ENCODE peak calls at places on chromosomes 13 and 19, in ten cellular contexts. One of them, this sample, is unnamed.

GRCh38 chr19:57888107-57888493 is 737 bp downstream of the ZNF814 start:
- DNase-seq in keratinocyte: no peak
- DNase-seq in body of pancreas: no peak
- DNase-seq in H1: no peak
- DNase-seq in cardiac muscle cell: no peak
- DNase-seq in tibial nerve: no peak
- DNase-seq in ovary: no peak
- DNase-seq in GM23338: peak
- DNase-seq in adrenal gland: no peak
- DNase-seq in CD4-positive, CD25-positive, alpha-beta regulatory T cell: no peak
- DNase-seq in this sample: no peak

GRCh38 chr19:45995715-45996385 is 583 bp downstream of the CCDC61 start:
- DNase-seq in H1: no peak
- DNase-seq in tibial nerve: no peak
- DNase-seq in body of pancreas: no peak
- DNase-seq in GM23338: no peak
- DNase-seq in cardiac muscle cell: peak
- DNase-seq in CD4-positive, CD25-positive, alpha-beta regulatory T cell: no peak
- DNase-seq in ovary: no peak
- DNase-seq in adrenal gland: no peak
- DNase-seq in keratinocyte: no peak
- DNase-seq in this sample: no peak

GRCh38 chr19:14337510-14337909 is 43.7 kb upstream of the ADGRE5 start:
- DNase-seq in cardiac muscle cell: peak
- DNase-seq in adrenal gland: no peak
- DNase-seq in tibial nerve: no peak
- DNase-seq in GM23338: peak
- DNase-seq in CD4-positive, CD25-positive, alpha-beta regulatory T cell: peak
- DNase-seq in body of pancreas: no peak
- DNase-seq in ovary: no peak
- DNase-seq in keratinocyte: no peak
- DNase-seq in H1: no peak
- DNase-seq in this sample: no peak

GRCh38 chr13:45047394-45048328 is 58.3 kb downstream of the GPALPP1 start:
- DNase-seq in body of pancreas: peak
- DNase-seq in CD4-positive, CD25-positive, alpha-beta regulatory T cell: peak
- DNase-seq in ovary: peak
- DNase-seq in GM23338: peak
- DNase-seq in cardiac muscle cell: peak
- DNase-seq in keratinocyte: peak
- DNase-seq in adrenal gland: peak
- DNase-seq in tibial nerve: peak
- DNase-seq in H1: peak
- DNase-seq in this sample: peak

GRCh38 chr13:30413842-30414241 is 8.5 kb upstream of the UBE2L5 start:
- DNase-seq in adrenal gland: no peak
- DNase-seq in keratinocyte: no peak
- DNase-seq in ovary: no peak
- DNase-seq in CD4-positive, CD25-positive, alpha-beta regulatory T cell: no peak
- DNase-seq in H1: no peak
- DNase-seq in tibial nerve: no peak
- DNase-seq in cardiac muscle cell: no peak
- DNase-seq in body of pancreas: no peak
- DNase-seq in GM23338: no peak
- DNase-seq in this sample: no peak

GRCh38 chr13:98890186-98890585 is 87.7 kb downstream of the DOCK9 start:
- DNase-seq in CD4-positive, CD25-positive, alpha-beta regulatory T cell: no peak
- DNase-seq in tibial nerve: peak
- DNase-seq in H1: no peak
- DNase-seq in cardiac muscle cell: peak
- DNase-seq in ovary: no peak
- DNase-seq in adrenal gland: no peak
- DNase-seq in keratinocyte: peak
- DNase-seq in GM23338: no peak
- DNase-seq in body of pancreas: no peak
- DNase-seq in this sample: peak

GRCh38 chr13:27012482-27013197 is 159.0 kb downstream of the USP12 start:
- DNase-seq in cardiac muscle cell: peak
- DNase-seq in GM23338: no peak
- DNase-seq in CD4-positive, CD25-positive, alpha-beta regulatory T cell: no peak
- DNase-seq in H1: no peak
- DNase-seq in keratinocyte: peak
- DNase-seq in ovary: no peak
- DNase-seq in body of pancreas: no peak
- DNase-seq in adrenal gland: no peak
- DNase-seq in tibial nerve: no peak
- DNase-seq in this sample: peak

GRCh38 chr19:1882089-1882785 is 3.1 kb downstream of the ABHD17A start:
- DNase-seq in adrenal gland: no peak
- DNase-seq in cardiac muscle cell: no peak
- DNase-seq in H1: no peak
- DNase-seq in ovary: no peak
- DNase-seq in body of pancreas: no peak
- DNase-seq in keratinocyte: no peak
- DNase-seq in GM23338: no peak
- DNase-seq in tibial nerve: no peak
- DNase-seq in CD4-positive, CD25-positive, alpha-beta regulatory T cell: peak
- DNase-seq in this sample: no peak

GRCh38 chr13:51844862-51845573 is at the start of gene TMEM272:
- DNase-seq in adrenal gland: peak
- DNase-seq in cardiac muscle cell: peak
- DNase-seq in H1: no peak
- DNase-seq in tibial nerve: no peak
- DNase-seq in body of pancreas: peak
- DNase-seq in GM23338: peak
- DNase-seq in CD4-positive, CD25-positive, alpha-beta regulatory T cell: peak
- DNase-seq in ovary: peak
- DNase-seq in keratinocyte: no peak
- DNase-seq in this sample: peak

GRCh38 chr13:44389856-44390255 is 16.2 kb downstream of the SERP2 start:
- DNase-seq in ovary: no peak
- DNase-seq in adrenal gland: no peak
- DNase-seq in tibial nerve: no peak
- DNase-seq in CD4-positive, CD25-positive, alpha-beta regulatory T cell: no peak
- DNase-seq in keratinocyte: no peak
- DNase-seq in body of pancreas: no peak
- DNase-seq in H1: no peak
- DNase-seq in cardiac muscle cell: no peak
- DNase-seq in GM23338: no peak
- DNase-seq in this sample: no peak

GRCh38 chr19:3979674-3980352 is 5.5 kb downstream of the EEF2 start:
- DNase-seq in keratinocyte: peak
- DNase-seq in body of pancreas: no peak
- DNase-seq in H1: no peak
- DNase-seq in adrenal gland: no peak
- DNase-seq in cardiac muscle cell: no peak
- DNase-seq in tibial nerve: no peak
- DNase-seq in ovary: peak
- DNase-seq in GM23338: no peak
- DNase-seq in CD4-positive, CD25-positive, alpha-beta regulatory T cell: no peak
- DNase-seq in this sample: no peak
- H3K4me3 ChIP-seq in keratinocyte: no peak
- H3K4me3 ChIP-seq in body of pancreas: no peak
- H3K4me3 ChIP-seq in H1: no peak
- H3K4me3 ChIP-seq in adrenal gland: no peak
- H3K4me3 ChIP-seq in cardiac muscle cell: no peak
- H3K4me3 ChIP-seq in tibial nerve: no peak
- H3K4me3 ChIP-seq in ovary: no peak
- H3K4me3 ChIP-seq in GM23338: no peak
- H3K4me3 ChIP-seq in CD4-positive, CD25-positive, alpha-beta regulatory T cell: no peak
- H3K4me3 ChIP-seq in this sample: no peak

DNA sequence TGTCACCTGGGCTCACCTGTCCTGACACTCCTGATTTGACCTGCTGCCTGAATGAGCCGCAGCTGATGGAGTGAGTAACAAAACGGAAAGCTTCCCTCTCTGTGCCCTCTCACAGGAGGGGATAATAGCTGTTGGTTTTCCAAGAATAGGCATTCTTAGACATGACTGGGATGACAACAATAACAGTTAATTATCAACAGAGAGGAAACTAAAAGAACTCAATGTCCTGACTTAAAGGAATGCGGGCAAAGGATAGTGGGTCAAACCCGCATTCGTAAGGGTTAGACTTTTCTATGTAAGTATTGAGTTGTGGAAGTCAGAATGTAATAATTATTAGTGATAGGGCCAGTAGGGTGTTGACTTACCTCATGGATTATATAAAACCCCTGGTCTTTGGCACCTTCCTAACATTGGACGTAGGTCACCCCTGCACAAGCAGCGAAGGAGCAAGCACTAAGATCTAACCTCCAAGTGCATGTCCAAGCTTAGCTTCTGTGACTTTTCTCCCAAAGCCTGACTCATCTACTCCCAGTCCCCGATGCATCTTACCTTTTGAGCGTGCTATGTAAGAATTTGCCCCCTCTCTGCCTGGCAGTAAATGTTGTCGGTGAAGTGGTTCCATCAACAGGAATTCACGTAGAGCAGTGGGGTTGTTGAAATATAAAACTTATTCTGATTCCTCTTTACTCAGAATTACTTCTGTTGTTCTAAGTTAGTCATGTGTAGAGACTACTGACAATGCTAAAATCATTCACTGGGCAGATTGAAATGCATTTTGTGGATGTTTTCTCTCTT is 442.3 kb downstream of the FGF9 start:
- DNase-seq in keratinocyte: no peak
- DNase-seq in ovary: no peak
- DNase-seq in H1: no peak
- DNase-seq in CD4-positive, CD25-positive, alpha-beta regulatory T cell: no peak
- DNase-seq in adrenal gland: no peak
- DNase-seq in cardiac muscle cell: no peak
- DNase-seq in GM23338: no peak
- DNase-seq in tibial nerve: no peak
- DNase-seq in body of pancreas: no peak
- DNase-seq in this sample: no peak
- H3K4me3 ChIP-seq in keratinocyte: no peak
- H3K4me3 ChIP-seq in ovary: no peak
- H3K4me3 ChIP-seq in H1: no peak
- H3K4me3 ChIP-seq in CD4-positive, CD25-positive, alpha-beta regulatory T cell: no peak
- H3K4me3 ChIP-seq in adrenal gland: no peak
- H3K4me3 ChIP-seq in cardiac muscle cell: no peak
- H3K4me3 ChIP-seq in GM23338: no peak
- H3K4me3 ChIP-seq in tibial nerve: no peak
- H3K4me3 ChIP-seq in body of pancreas: no peak
- H3K4me3 ChIP-seq in this sample: no peak

DNA sequence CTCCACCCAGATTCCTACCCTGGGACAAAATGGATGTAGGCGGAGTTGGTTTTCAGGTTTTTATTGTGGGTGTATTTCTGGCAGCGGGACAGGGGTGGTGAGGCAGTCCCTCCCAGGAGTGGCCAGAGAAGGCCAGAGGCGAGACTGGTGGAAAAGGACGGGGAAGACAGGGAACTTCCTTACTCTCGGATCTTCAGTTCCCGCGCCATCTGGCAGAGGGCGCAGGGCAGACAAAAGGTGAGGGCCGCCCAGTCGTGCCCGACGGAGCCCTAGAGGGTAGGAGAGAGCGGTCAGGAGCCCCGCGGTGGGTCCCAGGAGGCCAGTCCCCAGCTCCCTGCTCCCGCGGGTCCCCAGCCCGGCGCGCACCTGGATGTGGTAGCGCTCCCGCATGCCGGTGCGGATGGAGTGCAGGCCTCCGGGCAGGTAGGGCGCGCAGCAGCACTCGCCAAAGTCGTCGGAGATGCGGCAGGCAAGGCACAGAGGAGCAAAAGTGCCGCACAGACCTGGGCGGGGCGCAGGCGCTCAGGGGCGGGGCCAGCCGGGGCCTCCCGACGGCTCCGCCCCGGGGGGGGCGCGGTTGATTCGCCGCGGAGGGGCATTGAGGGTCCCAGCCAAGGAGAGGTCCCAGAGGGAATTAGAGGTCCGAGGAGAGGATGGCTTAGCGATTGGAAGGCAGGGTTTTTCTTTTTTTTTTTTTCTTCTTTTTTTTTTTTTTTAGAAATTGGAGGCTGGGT is 3.0 kb downstream of the CNFN start:
- DNase-seq in ovary: no peak
- DNase-seq in cardiac muscle cell: peak
- DNase-seq in GM23338: peak
- DNase-seq in H1: no peak
- DNase-seq in body of pancreas: peak
- DNase-seq in tibial nerve: peak
- DNase-seq in adrenal gland: peak
- DNase-seq in keratinocyte: no peak
- DNase-seq in CD4-positive, CD25-positive, alpha-beta regulatory T cell: peak
- DNase-seq in this sample: peak
- H3K4me3 ChIP-seq in ovary: peak
- H3K4me3 ChIP-seq in cardiac muscle cell: peak
- H3K4me3 ChIP-seq in GM23338: peak
- H3K4me3 ChIP-seq in H1: peak
- H3K4me3 ChIP-seq in body of pancreas: no peak
- H3K4me3 ChIP-seq in tibial nerve: peak
- H3K4me3 ChIP-seq in adrenal gland: peak
- H3K4me3 ChIP-seq in keratinocyte: peak
- H3K4me3 ChIP-seq in CD4-positive, CD25-positive, alpha-beta regulatory T cell: no peak
- H3K4me3 ChIP-seq in this sample: peak

GRCh38 chr19:33659835-33660234 is 38.1 kb downstream of the CHST8 start:
- DNase-seq in ovary: no peak
- DNase-seq in body of pancreas: no peak
- DNase-seq in cardiac muscle cell: no peak
- DNase-seq in keratinocyte: no peak
- DNase-seq in CD4-positive, CD25-positive, alpha-beta regulatory T cell: no peak
- DNase-seq in adrenal gland: no peak
- DNase-seq in tibial nerve: no peak
- DNase-seq in GM23338: no peak
- DNase-seq in H1: no peak
- DNase-seq in this sample: no peak
- H3K4me3 ChIP-seq in ovary: no peak
- H3K4me3 ChIP-seq in body of pancreas: no peak
- H3K4me3 ChIP-seq in cardiac muscle cell: no peak
- H3K4me3 ChIP-seq in keratinocyte: no peak
- H3K4me3 ChIP-seq in CD4-positive, CD25-positive, alpha-beta regulatory T cell: no peak
- H3K4me3 ChIP-seq in adrenal gland: no peak
- H3K4me3 ChIP-seq in tibial nerve: no peak
- H3K4me3 ChIP-seq in GM23338: no peak
- H3K4me3 ChIP-seq in H1: no peak
- H3K4me3 ChIP-seq in this sample: no peak

This sample was measured in fibroblast of lung.